ENCODE peak calls at places on chromosome 19, in ten cellular contexts. Y is amygdala; P is left cardiac atrium; L is stimulated activated CD4-positive, alpha-beta T cell treated with anti-CD3 and anti-CD28 coated beads, TNF-alpha, amount 100 ng/mL, for 1 hour; F is activated CD4-positive, alpha-beta T cell treated with anti-CD3 and anti-CD28 coated beads, Interleukin-2, amount 10 ng/mL, durations not matched to agents 7 days and 5 days; O is fibroblast of pulmonary artery; E is KBM-7; T is T follicular helper cell; J is T-helper 9 cell; U is activated CD8-positive, alpha-beta memory T cell treated with anti-CD3 and anti-CD28 coated beads for 1 hour. Z is an unnamed sample.
A peak's percentile ranks its signal among the peaks of the same experiment; 100 is the strongest.

GRCh38 chr19:4115050-4115817 is 8.7 kb downstream of the MAP2K2 start:
- DNase-seq in Y (peak; percentile 28), P (no peak), T (peak; percentile 57), O (no peak), J (peak; percentile 48), U (peak; percentile 33), F (peak; percentile 86), L (peak; percentile 29), E (no peak), Z (peak; percentile 52)

GRCh38 chr19:44757735-44758505 is 9.4 kb downstream of the BCL3 start:
- DNase-seq in L (no peak), T (no peak), P (peak; percentile 89), F (no peak), J (no peak), E (no peak), Y (peak; percentile 46), O (peak; percentile 56), U (no peak), Z (no peak)

GRCh38 chr19:48968813-48969218 is 3.7 kb downstream of the FTL start:
- DNase-seq in T (no peak), O (no peak), U (no peak), E (no peak), F (no peak), L (no peak), Y (no peak), P (no peak), J (no peak), Z (no peak)

GRCh38 chr19:41479757-41480191 is 36.8 kb downstream of the ERICH4 start:
- DNase-seq in U (no peak), T (no peak), E (no peak), F (no peak), J (no peak), L (no peak), Y (no peak), P (peak; percentile 88), O (peak; percentile 64), Z (no peak)

GRCh38 chr19:2136796-2137195 is 14.6 kb downstream of the AP3D1 start:
- DNase-seq in F (no peak), O (no peak), L (no peak), Y (no peak), J (no peak), P (no peak), T (no peak), E (no peak), U (no peak), Z (no peak)

GRCh38 chr19:30530751-30531150 is 158.6 kb downstream of the ZNF536 start:
- DNase-seq in J (no peak), O (no peak), Y (no peak), U (no peak), L (no peak), F (no peak), T (no peak), P (no peak), E (no peak), Z (no peak)

GRCh38 chr19:3365447-3366103 is 808 bp upstream of the NFIC start:
- DNase-seq in L (no peak), F (no peak), J (no peak), O (peak; percentile 71), P (peak; percentile 78), U (no peak), Y (peak; percentile 40), E (peak; percentile 58), T (no peak), Z (no peak)

GRCh38 chr19:58401825-58402433 is 6.5 kb downstream of the RNF225 start:
- DNase-seq in U (no peak), E (no peak), Y (no peak), P (no peak), O (no peak), L (no peak), F (no peak), T (no peak), J (no peak), Z (no peak)

GRCh38 chr19:31316201-31316951 is 32.9 kb downstream of the TSHZ3 start:
- DNase-seq in F (no peak), L (no peak), P (peak; percentile 41), O (peak; percentile 72), T (no peak), Y (no peak), J (no peak), U (no peak), E (no peak), Z (no peak)

GRCh38 chr19:12786149-12786870 is 5.0 kb upstream of the JUNB start:
- DNase-seq in O (no peak), U (no peak), J (no peak), L (no peak), E (peak; percentile 67), Y (peak; percentile 74), T (no peak), F (no peak), P (peak; percentile 72), Z (no peak)

GRCh38 chr19:13238891-13239534 is 88.8 kb downstream of the IER2 start:
- DNase-seq in T (no peak), P (no peak), L (no peak), O (no peak), E (no peak), F (no peak), Y (no peak), U (no peak), J (no peak), Z (no peak)

GRCh38 chr19:45271098-45271497 is 20.0 kb downstream of the MARK4 start:
- DNase-seq in E (no peak), L (no peak), J (no peak), U (no peak), F (no peak), Y (no peak), P (no peak), O (no peak), T (no peak), Z (no peak)

GRCh38 chr19:42450314-42450934 is 7.7 kb upstream of the CXCL17 start:
- DNase-seq in U (peak; percentile 51), F (peak; percentile 89), L (peak; percentile 55), T (peak; percentile 68), E (peak; percentile 83), O (peak; percentile 94), Y (peak; percentile 76), P (peak; percentile 86), J (peak; percentile 60), Z (peak; percentile 70)

GRCh38 chr19:35787227-35787799 is 11.9 kb downstream of the ARHGAP33 start:
- DNase-seq in J (no peak), Y (no peak), P (no peak), L (no peak), T (no peak), U (no peak), F (no peak), O (no peak), E (no peak), Z (no peak)

GRCh38 chr19:21084343-21084742 is 2.3 kb downstream of the ZNF714 start:
- DNase-seq in U (no peak), E (no peak), F (no peak), Y (no peak), T (no peak), O (peak; percentile 38), L (no peak), J (no peak), P (no peak), Z (no peak)

GRCh38 chr19:17687857-17688784 is at the start of gene UNC13A:
- DNase-seq in U (peak; percentile 16), Y (peak; percentile 53), L (no peak), T (peak; percentile 17), E (peak; percentile 36), O (peak; percentile 48), P (peak; percentile 50), F (peak; percentile 54), J (peak; percentile 48), Z (no peak)

GRCh38 chr19:16216744-16217670 is 19.3 kb downstream of the AP1M1 start:
- DNase-seq in E (no peak), L (no peak), J (no peak), P (no peak), U (no peak), F (no peak), O (no peak), T (no peak), Y (no peak), Z (no peak)

GRCh38 chr19:41437944-41438574 is 1.7 kb downstream of the DMAC2 start:
- DNase-seq in P (no peak), F (no peak), O (no peak), T (no peak), L (no peak), E (no peak), Y (no peak), J (no peak), U (no peak), Z (no peak)

GRCh38 chr19:6276447-6276846 is 3.3 kb downstream of the MLLT1 start:
- DNase-seq in O (peak; percentile 77), T (no peak), U (no peak), L (no peak), P (peak; percentile 76), F (no peak), J (no peak), Y (no peak), E (no peak), Z (no peak)

GRCh38 chr19:5326545-5326944 is 14.1 kb downstream of the PTPRS start:
- DNase-seq in U (no peak), E (no peak), O (no peak), P (no peak), F (no peak), L (no peak), J (no peak), Y (no peak), T (no peak), Z (no peak)

GRCh38 chr19:3607398-3608078 is 863 bp upstream of the TBXA2R start:
- DNase-seq in F (no peak), P (peak; percentile 70), T (no peak), Y (no peak), O (peak; percentile 51), U (no peak), J (no peak), L (no peak), E (peak; percentile 61), Z (no peak)

GRCh38 chr19:10517760-10518443 is 655 bp upstream of the S1PR5 start:
- DNase-seq in L (no peak), J (no peak), E (peak; percentile 45), U (no peak), F (no peak), T (no peak), O (peak; percentile 18), P (no peak), Y (peak; percentile 79), Z (no peak)

GRCh38 chr19:29620931-29621351 is 14.9 kb downstream of the POP4 start:
- DNase-seq in U (no peak), L (no peak), E (no peak), J (no peak), Y (no peak), F (peak; percentile 53), O (no peak), P (no peak), T (no peak), Z (no peak)

GRCh38 chr19:9148687-9149086 is 8.5 kb downstream of the ZNF317 start:
- DNase-seq in P (no peak), E (no peak), L (no peak), U (no peak), J (no peak), Y (no peak), O (no peak), T (no peak), F (no peak), Z (no peak)

GRCh38 chr19:42850981-42851717 is 28.4 kb downstream of the PSG1 start:
- DNase-seq in P (peak; percentile 55), F (no peak), T (no peak), U (no peak), E (no peak), Y (no peak), L (no peak), J (no peak), O (peak; percentile 89), Z (no peak)

GRCh38 chr19:42402376-42403116 is 12.4 kb upstream of the CNFN start:
- DNase-seq in Y (no peak), P (no peak), T (no peak), J (no peak), L (no peak), E (no peak), U (no peak), F (no peak), O (no peak), Z (no peak)

GRCh38 chr19:32406161-32407003 is 812 bp downstream of the DPY19L3 start:
- DNase-seq in T (no peak), O (no peak), U (no peak), L (no peak), F (no peak), E (peak; percentile 12), J (no peak), P (no peak), Y (peak; percentile 30), Z (no peak)

GRCh38 chr19:29507081-29507860 is 18.5 kb upstream of the VSTM2B start:
- DNase-seq in F (no peak), U (no peak), O (no peak), T (no peak), J (no peak), P (no peak), Y (no peak), L (no peak), E (no peak), Z (no peak)

Z was measured in stimulated activated CD8-positive, alpha-beta memory T cell treated with anti-CD3 and anti-CD28 coated beads, Interleukin-12 subunit alpha, Interleukin-12 subunit beta, amount 100 ng/mL, for 1 hour.